ENCODE peak calls at places on chromosomes 11 and 22, in ten cellular contexts. J, I, E, U, D, R, Q, P, H and A are unnamed samples.

GRCh38 chr22:38417252-38418060 is 37.5 kb downstream of the KCNJ4 start:
- DNase-seq in U (no peak), R (peak; percentile 14), D (no peak), Q (no peak), E (peak; percentile 2), P (no peak), H (no peak), J (no peak), I (no peak), A (peak; percentile 24)

GRCh38 chr11:48014917-48015316 is 34.6 kb downstream of the PTPRJ start:
- DNase-seq in U (no peak), E (no peak), P (no peak), H (no peak), J (no peak), D (no peak), Q (no peak), I (no peak), R (no peak), A (no peak)

GRCh38 chr11:3849297-3849874 is 6.1 kb upstream of the STIM1 start:
- DNase-seq in R (peak; percentile 84), Q (peak; percentile 66), P (peak; percentile 53), E (peak; percentile 63), J (peak; percentile 69), H (peak; percentile 59), U (peak; percentile 67), D (peak; percentile 74), I (no peak), A (no peak)

GRCh38 chr22:23067023-23067650 is 3.2 kb upstream of the GNAZ start:
- DNase-seq in P (no peak), J (no peak), E (no peak), U (no peak), H (no peak), Q (no peak), I (no peak), R (no peak), D (no peak), A (no peak)

GRCh38 chr11:83272627-83273026 is 13.5 kb downstream of the CCDC90B start:
- DNase-seq in E (no peak), R (no peak), H (no peak), U (peak; percentile 89), D (peak; percentile 80), Q (no peak), P (no peak), I (no peak), J (no peak), A (peak; percentile 58)

GRCh38 chr11:123448798-123449197 is 18.7 kb downstream of the GRAMD1B start:
- DNase-seq in E (no peak), H (no peak), P (no peak), I (no peak), J (no peak), D (no peak), R (no peak), Q (no peak), U (no peak), A (no peak)

GRCh38 chr11:33622231-33622630 is 78.4 kb downstream of the C11orf91 start:
- DNase-seq in D (no peak), U (peak; percentile 55), I (no peak), P (no peak), J (no peak), R (peak; percentile 32), E (no peak), H (peak; percentile 39), Q (no peak), A (no peak)

GRCh38 chr11:101428918-101429317 is 154.9 kb downstream of the TRPC6 start:
- DNase-seq in P (no peak), U (peak; percentile 55), Q (peak; percentile 74), R (peak; percentile 49), E (peak; percentile 39), D (peak; percentile 70), H (peak; percentile 52), J (peak; percentile 48), I (peak; percentile 29), A (no peak)

GRCh38 chr11:19953342-19953741 is 206.9 kb downstream of the DBX1 start:
- DNase-seq in P (no peak), J (no peak), D (no peak), H (no peak), I (no peak), Q (peak; percentile 84), U (peak; percentile 69), E (peak; percentile 35), R (no peak), A (no peak)

GRCh38 chr11:19952101-19952605 is 208.1 kb downstream of the DBX1 start:
- DNase-seq in I (no peak), E (peak; percentile 32), H (no peak), Q (no peak), P (peak; percentile 56), U (no peak), D (no peak), R (no peak), J (no peak), A (no peak)

GRCh38 chr11:19955660-19956059 is 204.6 kb downstream of the DBX1 start:
- DNase-seq in U (no peak), P (peak; percentile 55), R (no peak), J (no peak), H (no peak), E (no peak), I (no peak), D (no peak), Q (no peak), A (no peak)

GRCh38 chr11:19954899-19955298 is 205.4 kb downstream of the DBX1 start:
- DNase-seq in D (peak; percentile 24), H (no peak), I (no peak), Q (no peak), J (no peak), R (no peak), P (no peak), U (peak; percentile 53), E (peak; percentile 35), A (no peak)

DNA sequence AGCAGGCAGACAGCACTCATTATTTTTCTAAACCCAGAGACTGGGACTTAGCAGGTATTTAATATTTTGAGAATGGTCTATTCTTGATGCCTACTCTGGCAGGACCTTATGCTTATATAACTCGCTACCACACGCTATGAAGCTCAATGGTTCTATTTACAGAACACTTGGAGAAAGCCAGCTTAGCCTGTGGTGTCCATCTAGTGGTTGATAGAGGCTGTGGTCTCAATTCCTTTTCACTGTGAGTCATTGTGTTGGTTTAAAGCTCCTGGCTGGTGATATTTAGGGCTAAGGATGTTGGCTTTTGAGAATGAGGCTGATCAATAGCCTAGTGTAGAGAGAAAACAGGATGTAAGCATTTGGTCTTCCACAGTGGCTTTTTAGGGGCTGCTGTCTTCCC is 206.4 kb downstream of the DBX1 start:
- DNase-seq in I (peak; percentile 24), D (peak; percentile 74), J (no peak), Q (peak; percentile 71), E (peak; percentile 71), R (peak; percentile 43), U (peak; percentile 84), H (no peak), P (no peak), A (peak; percentile 52)
- H3K4me2 ChIP-seq in I (no peak overlapping the region), D (no peak overlapping the region), J (no peak overlapping the region), Q (peak overlapping the region; percentile 53), E (no peak overlapping the region), R (no peak overlapping the region), U (no peak overlapping the region), H (no peak overlapping the region), P (peak overlapping the region; percentile 40), A (no peak overlapping the region)

GRCh38 chr11:117219995-117220394 is 11.9 kb downstream of the PCSK7 start:
- DNase-seq in U (no peak), E (no peak), D (no peak), Q (no peak), R (no peak), I (no peak), P (no peak), H (no peak), J (no peak), A (no peak)

GRCh38 chr11:117220568-117220967 is 11.3 kb downstream of the PCSK7 start:
- DNase-seq in P (no peak), J (no peak), D (no peak), Q (no peak), U (no peak), I (no peak), R (no peak), E (no peak), H (no peak), A (no peak)

GRCh38 chr11:117221775-117222517 is 9.9 kb downstream of the PCSK7 start:
- DNase-seq in J (no peak), U (peak; percentile 54), P (no peak), E (no peak), H (no peak), Q (no peak), I (no peak), R (no peak), D (peak; percentile 82), A (peak; percentile 40)

GRCh38 chr11:117219455-117219854 is 12.4 kb downstream of the PCSK7 start:
- DNase-seq in R (no peak), Q (no peak), J (no peak), I (no peak), U (no peak), E (no peak), D (no peak), P (no peak), H (no peak), A (no peak)

DNA sequence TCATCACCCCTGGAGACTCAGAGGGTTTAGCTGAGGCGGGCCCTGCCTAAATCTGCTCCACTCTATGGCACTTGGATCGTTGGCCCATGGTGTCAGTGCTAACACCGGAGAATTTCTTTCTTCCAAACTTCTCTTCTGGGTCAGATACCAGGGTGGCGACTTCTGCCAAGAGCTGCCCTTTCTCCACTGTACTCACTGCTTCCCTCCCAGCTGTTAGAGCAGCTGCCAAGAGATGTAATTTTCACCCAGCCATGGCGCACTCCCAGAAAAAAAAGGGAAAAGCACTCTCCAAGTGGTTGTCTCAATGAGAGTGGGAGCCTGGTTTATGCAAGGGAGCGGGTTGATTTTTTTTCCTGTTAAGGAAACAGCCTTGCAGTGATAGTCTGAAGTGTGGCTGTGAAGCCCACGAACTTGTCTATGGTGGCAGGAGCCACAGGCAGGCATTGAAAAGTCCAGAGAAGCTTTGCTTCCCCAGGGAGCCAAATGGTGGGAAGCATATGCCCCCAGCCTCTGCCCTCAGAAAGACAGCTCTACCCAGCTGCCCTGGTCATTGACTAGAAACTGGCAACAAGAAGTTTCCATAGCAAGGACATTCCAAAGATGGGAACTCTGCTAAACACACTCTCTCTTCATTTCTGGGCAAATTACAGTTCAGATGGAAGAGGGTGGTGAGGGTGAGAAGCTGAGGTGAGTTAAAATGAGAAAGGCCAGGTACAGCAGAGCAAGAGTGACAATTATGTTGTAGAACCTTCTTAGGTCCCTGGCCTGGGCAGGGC is 10.7 kb downstream of the PCSK7 start:
- DNase-seq in H (no peak), R (no peak), D (no peak), J (no peak), P (no peak), Q (no peak), I (no peak), E (no peak), U (no peak), A (no peak)
- H3K9me2 ChIP-seq in H (no peaks in the 10 kb centered on the region), R (no peaks in the 10 kb centered on the region), D (no peaks in the 10 kb centered on the region), J (no peaks in the 10 kb centered on the region), P (no peaks in the 10 kb centered on the region), Q (no peaks in the 10 kb centered on the region), I (no peaks in the 10 kb centered on the region), E (no peaks in the 10 kb centered on the region), U (no peaks in the 10 kb centered on the region), A (no peaks in the 10 kb centered on the region)

GRCh38 chr22:29380032-29380781 is 8.2 kb downstream of the AP1B1 start:
- DNase-seq in I (no peak), J (no peak), E (no peak), U (peak; percentile 58), D (peak; percentile 88), Q (no peak), P (no peak), H (no peak), R (no peak), A (no peak)

GRCh38 chr22:29380856-29381255 is 7.5 kb downstream of the AP1B1 start:
- DNase-seq in D (no peak), I (no peak), Q (no peak), P (no peak), H (no peak), E (no peak), J (no peak), U (no peak), R (no peak), A (no peak)

GRCh38 chr22:29382575-29383328 is 5.6 kb downstream of the AP1B1 start:
- DNase-seq in H (no peak), U (no peak), Q (no peak), E (peak; percentile 68), J (no peak), P (no peak), I (no peak), R (peak; percentile 37), D (no peak), A (no peak)

GRCh38 chr22:29377979-29378378 is 10.4 kb downstream of the AP1B1 start:
- DNase-seq in D (peak; percentile 93), H (no peak), Q (no peak), J (no peak), P (no peak), R (no peak), U (no peak), E (no peak), I (no peak), A (peak; percentile 69)

DNA sequence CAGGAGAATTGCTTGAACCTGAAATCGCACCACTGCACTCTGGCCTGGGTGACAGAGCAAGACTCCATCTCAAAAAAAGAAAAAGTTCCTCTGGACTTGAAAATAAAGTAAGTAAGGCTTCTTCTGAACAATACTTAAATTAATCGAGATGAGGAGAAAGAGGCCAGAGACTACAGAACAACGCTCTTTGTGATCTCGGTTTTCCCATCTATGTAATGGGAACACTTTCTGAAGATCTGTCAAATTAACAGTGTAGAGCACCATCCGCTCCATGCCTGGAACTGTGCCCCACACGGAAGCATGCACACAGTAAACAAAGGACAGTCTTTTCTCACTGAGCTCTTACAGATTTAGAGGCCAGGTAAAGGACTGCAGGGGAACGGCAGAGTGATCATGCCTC is 9.1 kb downstream of the AP1B1 start:
- DNase-seq in I (no peak), J (no peak), E (no peak), Q (no peak), P (no peak), U (no peak), R (no peak), H (no peak), D (no peak), A (no peak)
- H3K79me2 ChIP-seq in I (peaks cover 67% of the 10 kb centered on the region), J (peaks cover 87% of the 10 kb centered on the region), E (peaks cover 73% of the 10 kb centered on the region), Q (peaks cover 27% of the 10 kb centered on the region), P (peaks cover 7% of the 10 kb centered on the region), U (peaks cover 59% of the 10 kb centered on the region), R (peaks cover 76% of the 10 kb centered on the region), H (peaks cover 86% of the 10 kb centered on the region), D (peaks cover 75% of the 10 kb centered on the region), A (peaks cover 70% of the 10 kb centered on the region)

GRCh38 chr11:126615819-126616218 is 260.3 kb downstream of the ST3GAL4 start:
- DNase-seq in Q (no peak), J (no peak), I (no peak), P (no peak), E (no peak), D (no peak), U (no peak), H (no peak), R (no peak), A (no peak)
- H3K4me2 ChIP-seq in Q (no peak overlapping the region), J (no peak overlapping the region), I (no peak overlapping the region), P (no peak overlapping the region), E (no peak overlapping the region), D (no peak overlapping the region), U (no peak overlapping the region), H (no peak overlapping the region), R (no peak overlapping the region), A (no peak overlapping the region)